ENCODE peak calls at places on chromosomes 6 and 20, in nine cellular contexts. H, P, M, V, G, L, N, S and Z are unnamed samples. For H3K4me1 and H3K36me3, the result is how much of the 10 kb centered on the place peaks cover.

GRCh38 chr20:63977392-63978276 is 1.8 kb downstream of the SAMD10 start:
- DNase-seq in H (no peak), P (no peak), M (peak), V (no peak), G (no peak), L (no peak), N (peak), S (no peak), Z (no peak)

GRCh38 chr20:50372770-50373088 is 137.5 kb upstream of the PTPN1 start:
- DNase-seq in H (no peak), P (peak), M (peak), V (no peak), G (peak), L (no peak), N (no peak), S (no peak), Z (no peak)

GRCh38 chr20:1469925-1470571 is 3.4 kb upstream of the NSFL1C start:
- DNase-seq in H (peak), P (peak), M (peak), V (peak), G (peak), L (peak), N (peak), S (peak), Z (peak)

GRCh38 chr6:155786528-155786927 is 330.9 kb upstream of the NOX3 start:
- DNase-seq in H (no peak), P (no peak), M (no peak), V (no peak), G (no peak), L (no peak), N (no peak), S (no peak), Z (no peak)

GRCh38 chr6:157667211-157668033 is 155.6 kb upstream of the SNX9 start:
- DNase-seq in H (no peak), P (peak), M (no peak), V (peak), G (peak), L (peak), N (peak), S (peak), Z (no peak)

GRCh38 chr6:53837875-53838806 is 43.3 kb downstream of the LRRC1 start:
- DNase-seq in H (no peak), P (no peak), M (no peak), V (no peak), G (peak), L (no peak), N (no peak), S (no peak), Z (no peak)

GRCh38 chr6:129206761-129207330 is 323.9 kb downstream of the LAMA2 start:
- DNase-seq in H (no peak), P (no peak), M (no peak), V (no peak), G (no peak), L (no peak), N (no peak), S (no peak), Z (no peak)

GRCh38 chr6:151807513-151808330 is at the start of gene ESR1:
- DNase-seq in H (peak), P (peak), M (peak), V (peak), G (peak), L (no peak), N (peak), S (no peak), Z (peak)

GRCh38 chr20:711526-711925 is 35.9 kb upstream of the SCRT2 start:
- DNase-seq in H (no peak), P (no peak), M (no peak), V (peak), G (no peak), L (no peak), N (no peak), S (no peak), Z (no peak)

GRCh38 chr6:111260570-111261298 is 173.4 kb downstream of the SLC16A10 start:
- DNase-seq in H (no peak), P (peak), M (no peak), V (no peak), G (no peak), L (no peak), N (peak), S (no peak), Z (no peak)

GRCh38 chr20:44584103-44584690 is 1.8 kb downstream of the PKIG start:
- DNase-seq in H (no peak), P (no peak), M (no peak), V (no peak), G (no peak), L (no peak), N (no peak), S (no peak), Z (no peak)
- H3K4me1 ChIP-seq in H (half or more), P (under half), M (half or more), V (under half), G (half or more), L (under half), N (under half), S (under half), Z (half or more)

GRCh38 chr6:47509937-47510336 is 32.3 kb downstream of the CD2AP start:
- DNase-seq in H (no peak), P (no peak), M (no peak), V (no peak), G (no peak), L (no peak), N (no peak), S (no peak), Z (no peak)

DNA sequence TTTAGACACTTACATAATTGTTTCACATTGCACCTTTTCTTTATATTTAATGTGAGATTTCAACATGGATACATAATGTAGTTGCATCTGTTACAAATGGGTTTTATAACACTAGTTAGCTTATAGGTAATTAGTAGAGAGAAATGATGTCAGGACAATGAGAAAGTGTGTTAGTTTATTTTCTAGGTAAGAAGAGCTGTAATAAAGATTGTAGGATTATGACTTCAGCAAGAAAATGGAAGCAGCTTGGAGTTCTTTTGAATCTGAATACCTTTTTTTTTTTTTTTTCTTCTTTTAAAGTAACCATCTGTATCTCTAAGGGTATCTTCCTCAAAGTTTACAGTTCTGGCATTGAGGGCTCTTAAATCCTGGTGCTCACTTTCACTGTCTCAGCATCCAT is 35.3 kb downstream of the CD2AP start:
- DNase-seq in H (no peak), P (no peak), M (no peak), V (no peak), G (no peak), L (no peak), N (peak), S (no peak), Z (no peak)
- H3K36me3 ChIP-seq in H (under half), P (under half), M (under half), V (under half), G (under half), L (under half), N (under half), S (under half), Z (under half)

DNA sequence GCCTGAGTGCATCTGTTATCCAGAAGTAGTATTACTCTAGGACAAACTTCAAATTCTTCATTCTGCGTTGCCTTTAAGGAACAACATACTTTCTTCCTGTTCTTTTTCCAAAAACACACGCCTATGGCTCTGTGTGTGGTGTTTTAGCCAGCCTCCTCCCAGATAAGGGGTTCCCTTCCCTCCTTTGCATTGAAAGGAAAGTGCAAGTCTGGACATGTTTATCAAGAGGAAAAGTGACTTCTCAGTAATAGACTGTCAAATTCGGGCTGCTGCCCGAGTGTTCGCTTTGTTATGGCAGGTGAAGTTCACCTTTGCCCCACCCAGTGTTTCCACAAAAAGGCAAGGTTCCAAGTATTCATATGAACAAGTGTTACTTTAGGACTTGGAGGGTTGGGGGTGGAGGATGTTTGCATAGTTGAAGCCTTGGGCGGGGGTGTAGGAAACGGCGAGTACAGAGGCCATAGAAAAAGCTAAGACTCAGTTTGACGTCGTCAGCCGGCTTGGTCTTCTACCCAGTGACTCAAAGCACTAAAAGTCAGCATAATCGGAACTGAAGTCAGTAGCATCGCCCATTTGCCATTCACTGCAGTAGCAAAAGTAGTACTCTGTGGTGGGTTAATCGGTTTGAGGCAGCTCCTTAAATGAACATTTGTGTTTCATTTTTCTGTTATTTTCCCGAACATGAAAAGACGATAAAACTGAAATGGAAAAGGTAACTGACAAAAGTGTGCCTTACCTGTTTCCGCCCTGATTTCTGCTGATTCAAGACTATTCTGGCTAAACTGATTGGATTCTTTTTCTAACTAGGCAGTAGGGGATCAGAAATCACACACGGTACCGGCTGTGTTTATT is 12.5 kb downstream of the PRDM1 start:
- DNase-seq in H (no peak), P (peak), M (peak), V (no peak), G (peak), L (peak), N (peak), S (peak), Z (no peak)
- H3K4me1 ChIP-seq in H (under half), P (under half), M (under half), V (under half), G (under half), L (under half), N (under half), S (under half), Z (under half)

DNA sequence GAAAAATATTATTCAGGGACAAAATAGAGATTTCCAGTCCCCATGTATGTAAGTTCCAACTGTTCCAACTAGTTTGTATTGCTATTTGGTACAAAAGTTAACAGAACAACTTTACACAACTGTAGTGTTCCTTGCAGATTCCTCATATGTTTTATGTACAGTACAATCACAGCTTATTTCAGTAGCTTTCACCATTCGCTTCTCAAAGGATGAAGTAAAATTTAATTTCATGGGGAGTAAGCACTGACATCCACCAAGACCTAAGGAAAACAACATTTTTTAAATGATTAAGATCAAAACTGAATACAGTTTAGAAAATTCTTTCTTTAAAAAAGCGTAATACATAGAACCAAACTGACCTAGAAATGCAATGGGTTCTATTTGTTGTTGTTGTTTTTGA is 24.6 kb downstream of the ZNF217 start:
- DNase-seq in H (no peak), P (no peak), M (no peak), V (no peak), G (no peak), L (no peak), N (no peak), S (no peak), Z (no peak)
- H3K36me3 ChIP-seq in H (under half), P (under half), M (under half), V (under half), G (under half), L (under half), N (half or more), S (half or more), Z (half or more)

DNA sequence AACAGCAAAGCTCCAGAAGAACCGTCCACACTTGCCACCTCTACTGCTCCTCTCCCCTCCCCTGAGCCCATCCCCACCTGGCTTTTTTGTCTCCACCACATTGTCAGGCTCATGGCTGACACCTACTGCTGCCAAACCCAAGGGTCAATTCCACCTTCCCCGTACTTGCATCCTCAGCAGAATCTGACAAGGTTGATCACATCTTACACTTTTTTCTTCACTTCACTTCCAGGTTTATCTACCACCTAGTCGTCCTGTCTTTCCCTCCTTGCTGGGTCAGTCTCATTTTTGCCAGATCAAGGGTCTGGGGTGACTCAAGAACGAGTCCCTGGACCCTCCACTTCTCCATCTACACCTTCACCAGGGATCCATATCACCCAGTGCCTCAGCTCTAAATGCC is 3.1 kb downstream of the AURKA start:
- DNase-seq in H (no peak), P (no peak), M (no peak), V (no peak), G (no peak), L (no peak), N (no peak), S (no peak), Z (no peak)
- H3K4me1 ChIP-seq in H (under half), P (under half), M (under half), V (under half), G (under half), L (under half), N (under half), S (under half), Z (under half)

GRCh38 chr20:62326559-62326958 is 23.8 kb downstream of the ADRM1 start:
- DNase-seq in H (peak), P (no peak), M (no peak), V (no peak), G (no peak), L (no peak), N (no peak), S (no peak), Z (no peak)

GRCh38 chr20:62326959-62327725 is 24.3 kb downstream of the ADRM1 start:
- DNase-seq in H (peak), P (no peak), M (no peak), V (no peak), G (no peak), L (no peak), N (no peak), S (no peak), Z (no peak)

GRCh38 chr20:62329389-62330377 is 26.9 kb downstream of the ADRM1 start:
- DNase-seq in H (peak), P (no peak), M (no peak), V (no peak), G (no peak), L (no peak), N (no peak), S (no peak), Z (no peak)

GRCh38 chr20:62328684-62329388 is 26.0 kb downstream of the ADRM1 start:
- DNase-seq in H (peak), P (no peak), M (no peak), V (no peak), G (no peak), L (no peak), N (no peak), S (no peak), Z (no peak)

GRCh38 chr20:62327726-62328495 is 25.1 kb downstream of the ADRM1 start:
- DNase-seq in H (peak), P (no peak), M (no peak), V (no peak), G (no peak), L (no peak), N (no peak), S (no peak), Z (no peak)
- H3K36me3 ChIP-seq in H (under half), P (under half), M (under half), V (under half), G (half or more), L (under half), N (under half), S (half or more), Z (half or more)

GRCh38 chr20:57803718-57804005 is 93.8 kb upstream of the PMEPA1 start:
- DNase-seq in H (no peak), P (no peak), M (no peak), V (peak), G (no peak), L (no peak), N (no peak), S (no peak), Z (no peak)

GRCh38 chr20:57804470-57805250 is 94.8 kb upstream of the PMEPA1 start:
- DNase-seq in H (no peak), P (no peak), M (no peak), V (peak), G (no peak), L (no peak), N (no peak), S (no peak), Z (no peak)

GRCh38 chr20:57801046-57801445 is 91.2 kb upstream of the PMEPA1 start:
- DNase-seq in H (no peak), P (no peak), M (no peak), V (peak), G (no peak), L (no peak), N (no peak), S (no peak), Z (no peak)

GRCh38 chr20:57802877-57803717 is 93.3 kb upstream of the PMEPA1 start:
- DNase-seq in H (no peak), P (no peak), M (no peak), V (peak), G (no peak), L (no peak), N (peak), S (no peak), Z (no peak)

GRCh38 chr20:57801581-57801980 is 91.8 kb upstream of the PMEPA1 start:
- DNase-seq in H (no peak), P (no peak), M (no peak), V (peak), G (no peak), L (no peak), N (no peak), S (no peak), Z (no peak)
- H3K4me1 ChIP-seq in H (under half), P (under half), M (under half), V (under half), G (under half), L (under half), N (under half), S (under half), Z (under half)